ENCODE peak calls at places on chromosomes 4 and X, in eight cellular contexts. One of them, this sample, is unnamed. For H3K27me3, the result is how much of the 10 kb centered on the place peaks cover.

GRCh38 chr4:16916719-16917337 is 18.4 kb upstream of the LDB2 start:
- DNase-seq in HCT116: peak
- DNase-seq in HepG2: peak
- DNase-seq in heart left ventricle: peak
- DNase-seq in thyroid gland: peak
- DNase-seq in Peyer's patch: peak
- DNase-seq in tibial nerve: peak
- DNase-seq in suprapubic skin: no peak
- DNase-seq in this sample: peak

GRCh38 chr4:159107203-159107921 is 4.5 kb downstream of the RAPGEF2 start:
- DNase-seq in HCT116: no peak
- DNase-seq in HepG2: no peak
- DNase-seq in heart left ventricle: no peak
- DNase-seq in thyroid gland: no peak
- DNase-seq in Peyer's patch: no peak
- DNase-seq in tibial nerve: no peak
- DNase-seq in suprapubic skin: no peak
- DNase-seq in this sample: no peak

GRCh38 chr4:25813705-25814104 is 49.1 kb downstream of the SEL1L3 start:
- DNase-seq in HCT116: no peak
- DNase-seq in HepG2: peak
- DNase-seq in heart left ventricle: no peak
- DNase-seq in thyroid gland: peak
- DNase-seq in Peyer's patch: no peak
- DNase-seq in tibial nerve: peak
- DNase-seq in suprapubic skin: no peak
- DNase-seq in this sample: peak

GRCh38 chr4:181897935-181898334 is 345.3 kb upstream of the TENM3 start:
- DNase-seq in HCT116: no peak
- DNase-seq in HepG2: no peak
- DNase-seq in heart left ventricle: no peak
- DNase-seq in thyroid gland: no peak
- DNase-seq in Peyer's patch: no peak
- DNase-seq in tibial nerve: no peak
- DNase-seq in suprapubic skin: no peak
- DNase-seq in this sample: no peak

GRCh38 chrX:1518512-1518911 is 18.5 kb downstream of the P2RY8 start:
- DNase-seq in HCT116: no peak
- DNase-seq in HepG2: no peak
- DNase-seq in heart left ventricle: no peak
- DNase-seq in thyroid gland: no peak
- DNase-seq in Peyer's patch: no peak
- DNase-seq in tibial nerve: no peak
- DNase-seq in suprapubic skin: no peak
- DNase-seq in this sample: no peak

GRCh38 chr4:7784131-7784870 is 155.4 kb downstream of the AFAP1 start:
- DNase-seq in HCT116: no peak
- DNase-seq in HepG2: no peak
- DNase-seq in heart left ventricle: no peak
- DNase-seq in thyroid gland: no peak
- DNase-seq in Peyer's patch: no peak
- DNase-seq in tibial nerve: no peak
- DNase-seq in suprapubic skin: peak
- DNase-seq in this sample: no peak

GRCh38 chrX:13764765-13765164 is 30.2 kb downstream of the OFD1 start:
- DNase-seq in HCT116: no peak
- DNase-seq in HepG2: peak
- DNase-seq in heart left ventricle: no peak
- DNase-seq in thyroid gland: peak
- DNase-seq in Peyer's patch: no peak
- DNase-seq in tibial nerve: no peak
- DNase-seq in suprapubic skin: no peak
- DNase-seq in this sample: peak

GRCh38 chrX:150035531-150035930 is 97.2 kb upstream of the EOLA2 start:
- DNase-seq in HCT116: no peak
- DNase-seq in HepG2: no peak
- DNase-seq in heart left ventricle: no peak
- DNase-seq in thyroid gland: no peak
- DNase-seq in Peyer's patch: no peak
- DNase-seq in tibial nerve: no peak
- DNase-seq in suprapubic skin: no peak
- DNase-seq in this sample: no peak

GRCh38 chr4:125322363-125322730 is 7.6 kb downstream of the FAT4 start:
- DNase-seq in HCT116: no peak
- DNase-seq in HepG2: no peak
- DNase-seq in heart left ventricle: no peak
- DNase-seq in thyroid gland: no peak
- DNase-seq in Peyer's patch: no peak
- DNase-seq in tibial nerve: peak
- DNase-seq in suprapubic skin: no peak
- DNase-seq in this sample: no peak

GRCh38 chr4:8294036-8294435 is 24.5 kb downstream of the HTRA3 start:
- DNase-seq in HCT116: no peak
- DNase-seq in HepG2: no peak
- DNase-seq in heart left ventricle: peak
- DNase-seq in thyroid gland: no peak
- DNase-seq in Peyer's patch: no peak
- DNase-seq in tibial nerve: no peak
- DNase-seq in suprapubic skin: peak
- DNase-seq in this sample: no peak

GRCh38 chr4:127778102-127778501 is 4.0 kb upstream of the HSPA4L start:
- DNase-seq in HCT116: no peak
- DNase-seq in HepG2: peak
- DNase-seq in heart left ventricle: no peak
- DNase-seq in thyroid gland: no peak
- DNase-seq in Peyer's patch: no peak
- DNase-seq in tibial nerve: no peak
- DNase-seq in suprapubic skin: no peak
- DNase-seq in this sample: no peak

GRCh38 chrX:42832764-42833549 is 55.0 kb upstream of the PPP1R2C start:
- DNase-seq in HCT116: no peak
- DNase-seq in HepG2: no peak
- DNase-seq in heart left ventricle: no peak
- DNase-seq in thyroid gland: peak
- DNase-seq in Peyer's patch: no peak
- DNase-seq in tibial nerve: no peak
- DNase-seq in suprapubic skin: no peak
- DNase-seq in this sample: no peak

GRCh38 chr4:176575141-176575731 is 217.5 kb downstream of the VEGFC start:
- DNase-seq in HCT116: no peak
- DNase-seq in HepG2: no peak
- DNase-seq in heart left ventricle: no peak
- DNase-seq in thyroid gland: no peak
- DNase-seq in Peyer's patch: no peak
- DNase-seq in tibial nerve: no peak
- DNase-seq in suprapubic skin: no peak
- DNase-seq in this sample: no peak

GRCh38 chr4:93832097-93832496 is 3.5 kb downstream of the ATOH1 start:
- DNase-seq in HCT116: no peak
- DNase-seq in HepG2: no peak
- DNase-seq in heart left ventricle: no peak
- DNase-seq in thyroid gland: no peak
- DNase-seq in Peyer's patch: no peak
- DNase-seq in tibial nerve: no peak
- DNase-seq in suprapubic skin: no peak
- DNase-seq in this sample: no peak

GRCh38 chr4:6526696-6527095 is 48.3 kb upstream of the MAN2B2 start:
- DNase-seq in HCT116: no peak
- DNase-seq in HepG2: no peak
- DNase-seq in heart left ventricle: no peak
- DNase-seq in thyroid gland: no peak
- DNase-seq in Peyer's patch: no peak
- DNase-seq in tibial nerve: no peak
- DNase-seq in suprapubic skin: no peak
- DNase-seq in this sample: no peak

GRCh38 chr4:189092596-189092995 is 848.1 kb upstream of the FRG1 start:
- DNase-seq in HCT116: no peak
- DNase-seq in HepG2: no peak
- DNase-seq in heart left ventricle: no peak
- DNase-seq in thyroid gland: no peak
- DNase-seq in Peyer's patch: no peak
- DNase-seq in tibial nerve: no peak
- DNase-seq in suprapubic skin: no peak
- DNase-seq in this sample: no peak

GRCh38 chr4:127669691-127670090 is 36.9 kb downstream of the INTU start:
- DNase-seq in HCT116: no peak
- DNase-seq in HepG2: no peak
- DNase-seq in heart left ventricle: no peak
- DNase-seq in thyroid gland: no peak
- DNase-seq in Peyer's patch: no peak
- DNase-seq in tibial nerve: no peak
- DNase-seq in suprapubic skin: no peak
- DNase-seq in this sample: no peak

GRCh38 chr4:169955521-169955920 is 70.7 kb downstream of the MFAP3L start:
- DNase-seq in HCT116: no peak
- DNase-seq in HepG2: no peak
- DNase-seq in heart left ventricle: no peak
- DNase-seq in thyroid gland: peak
- DNase-seq in Peyer's patch: no peak
- DNase-seq in tibial nerve: no peak
- DNase-seq in suprapubic skin: no peak
- DNase-seq in this sample: no peak

GRCh38 chrX:119093991-119094741 is 21.4 kb downstream of the CT47C1 start:
- DNase-seq in HCT116: no peak
- DNase-seq in HepG2: peak
- DNase-seq in heart left ventricle: no peak
- DNase-seq in thyroid gland: no peak
- DNase-seq in Peyer's patch: no peak
- DNase-seq in tibial nerve: no peak
- DNase-seq in suprapubic skin: no peak
- DNase-seq in this sample: no peak

GRCh38 chrX:154097597-154098541 is at the start of gene MECP2:
- DNase-seq in HCT116: peak
- DNase-seq in HepG2: peak
- DNase-seq in heart left ventricle: peak
- DNase-seq in thyroid gland: peak
- DNase-seq in Peyer's patch: peak
- DNase-seq in tibial nerve: peak
- DNase-seq in suprapubic skin: peak
- DNase-seq in this sample: peak
- TF ChIP-seq POLR2A in HCT116: no peak
- TF ChIP-seq POLR2A in HepG2: no peak
- TF ChIP-seq POLR2A in heart left ventricle: no peak
- TF ChIP-seq POLR2A in thyroid gland: no peak
- TF ChIP-seq POLR2A in Peyer's patch: no peak
- TF ChIP-seq POLR2A in tibial nerve: peak
- TF ChIP-seq POLR2A in suprapubic skin: no peak
- TF ChIP-seq POLR2A in this sample: peak

DNA sequence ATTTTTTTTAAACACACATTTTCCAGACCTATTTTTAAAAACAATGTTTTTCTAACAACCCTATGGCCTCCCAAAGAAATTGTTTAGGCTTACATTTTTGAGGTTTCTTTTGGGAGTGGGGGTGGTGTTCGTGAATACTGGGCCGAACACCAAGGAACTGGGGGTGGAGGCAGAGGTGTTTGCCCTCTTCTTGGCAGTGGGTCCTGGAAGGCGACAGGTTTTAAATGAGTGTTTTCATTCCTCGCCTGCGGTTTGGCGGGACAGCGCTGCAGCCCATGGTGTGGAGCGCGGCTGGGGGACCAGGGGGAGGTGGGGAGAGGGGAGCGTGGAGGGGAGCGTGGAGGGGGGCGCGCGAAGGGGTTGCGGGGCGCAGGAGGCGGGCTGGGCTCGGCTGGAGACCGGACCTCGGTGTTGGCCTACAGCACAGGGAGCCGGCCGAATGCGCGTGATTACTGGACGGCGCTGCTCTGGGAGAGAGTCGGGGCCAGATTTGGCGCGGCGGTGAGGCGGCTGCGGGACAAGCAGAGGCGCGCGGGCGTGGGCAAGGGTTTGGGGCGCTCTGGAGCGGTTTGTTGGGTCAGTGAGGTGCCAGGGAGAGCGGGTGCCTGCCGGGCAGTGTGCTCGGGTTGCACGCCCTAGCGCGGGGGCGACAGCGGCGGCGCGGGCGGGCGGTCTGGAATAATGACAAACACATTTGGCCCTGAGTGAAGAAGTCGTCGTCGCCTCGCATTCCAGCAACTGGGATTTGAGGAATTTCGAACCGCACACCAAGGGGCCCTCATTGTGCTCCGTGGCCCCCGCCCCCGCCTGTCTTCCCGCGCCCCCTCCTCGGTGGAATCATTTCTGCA is 762 bp downstream of the PDGFRA start:
- DNase-seq in HCT116: no peak
- DNase-seq in HepG2: no peak
- DNase-seq in heart left ventricle: no peak
- DNase-seq in thyroid gland: no peak
- DNase-seq in Peyer's patch: no peak
- DNase-seq in tibial nerve: no peak
- DNase-seq in suprapubic skin: peak
- DNase-seq in this sample: no peak
- H3K27me3 ChIP-seq in HCT116: under half
- H3K27me3 ChIP-seq in HepG2: half or more
- H3K27me3 ChIP-seq in heart left ventricle: half or more
- H3K27me3 ChIP-seq in thyroid gland: under half
- H3K27me3 ChIP-seq in Peyer's patch: under half
- H3K27me3 ChIP-seq in tibial nerve: under half
- H3K27me3 ChIP-seq in suprapubic skin: half or more
- H3K27me3 ChIP-seq in this sample: half or more

GRCh38 chr4:56049428-56050212 is 100.9 kb downstream of the CEP135 start:
- DNase-seq in HCT116: peak
- DNase-seq in HepG2: no peak
- DNase-seq in heart left ventricle: no peak
- DNase-seq in thyroid gland: no peak
- DNase-seq in Peyer's patch: no peak
- DNase-seq in tibial nerve: no peak
- DNase-seq in suprapubic skin: no peak
- DNase-seq in this sample: peak

GRCh38 chr4:56051710-56052075 is 102.9 kb downstream of the CEP135 start:
- DNase-seq in HCT116: no peak
- DNase-seq in HepG2: no peak
- DNase-seq in heart left ventricle: no peak
- DNase-seq in thyroid gland: no peak
- DNase-seq in Peyer's patch: no peak
- DNase-seq in tibial nerve: no peak
- DNase-seq in suprapubic skin: no peak
- DNase-seq in this sample: no peak

GRCh38 chr4:56050584-56050983 is 101.8 kb downstream of the CEP135 start:
- DNase-seq in HCT116: no peak
- DNase-seq in HepG2: no peak
- DNase-seq in heart left ventricle: no peak
- DNase-seq in thyroid gland: no peak
- DNase-seq in Peyer's patch: no peak
- DNase-seq in tibial nerve: no peak
- DNase-seq in suprapubic skin: no peak
- DNase-seq in this sample: no peak

GRCh38 chr4:56051049-56051709 is 102.4 kb downstream of the CEP135 start:
- DNase-seq in HCT116: no peak
- DNase-seq in HepG2: no peak
- DNase-seq in heart left ventricle: no peak
- DNase-seq in thyroid gland: no peak
- DNase-seq in Peyer's patch: no peak
- DNase-seq in tibial nerve: no peak
- DNase-seq in suprapubic skin: no peak
- DNase-seq in this sample: no peak

GRCh38 chr4:56048621-56049427 is 100.1 kb downstream of the CEP135 start:
- DNase-seq in HCT116: peak
- DNase-seq in HepG2: no peak
- DNase-seq in heart left ventricle: peak
- DNase-seq in thyroid gland: peak
- DNase-seq in Peyer's patch: peak
- DNase-seq in tibial nerve: no peak
- DNase-seq in suprapubic skin: no peak
- DNase-seq in this sample: peak
- TF ChIP-seq POLR2A in HCT116: peak
- TF ChIP-seq POLR2A in HepG2: peak
- TF ChIP-seq POLR2A in heart left ventricle: no peak
- TF ChIP-seq POLR2A in thyroid gland: no peak
- TF ChIP-seq POLR2A in Peyer's patch: no peak
- TF ChIP-seq POLR2A in tibial nerve: no peak
- TF ChIP-seq POLR2A in suprapubic skin: no peak
- TF ChIP-seq POLR2A in this sample: no peak

GRCh38 chrX:48833531-48834138 is 1.8 kb downstream of the PCSK1N start:
- DNase-seq in HCT116: no peak
- DNase-seq in HepG2: peak
- DNase-seq in heart left ventricle: no peak
- DNase-seq in thyroid gland: no peak
- DNase-seq in Peyer's patch: no peak
- DNase-seq in tibial nerve: no peak
- DNase-seq in suprapubic skin: no peak
- DNase-seq in this sample: no peak
- H3K27me3 ChIP-seq in HCT116: under half
- H3K27me3 ChIP-seq in HepG2: under half
- H3K27me3 ChIP-seq in heart left ventricle: under half
- H3K27me3 ChIP-seq in thyroid gland: under half
- H3K27me3 ChIP-seq in Peyer's patch: under half
- H3K27me3 ChIP-seq in tibial nerve: under half
- H3K27me3 ChIP-seq in suprapubic skin: under half
- H3K27me3 ChIP-seq in this sample: under half